ENCODE peak calls at places on chromosomes 7 and 10, in six cellular contexts. V, I, J, R, L and D are unnamed samples.

GRCh38 chr7:30831227-30831626 is 60.0 kb downstream of the MINDY4 start:
- DNase-seq in V (no peak), I (no peak), J (no peak), R (peak), L (no peak), D (no peak)

GRCh38 chr7:43570688-43571365 is 12.1 kb upstream of the STK17A start:
- DNase-seq in V (no peak), I (no peak), J (no peak), R (no peak), L (no peak), D (no peak)

GRCh38 chr7:50667338-50667737 is 102.1 kb upstream of the DDC start:
- DNase-seq in V (no peak), I (peak), J (no peak), R (peak), L (no peak), D (no peak)

GRCh38 chr7:81361769-81362168 is 408.1 kb downstream of the HGF start:
- DNase-seq in V (no peak), I (no peak), J (no peak), R (peak), L (no peak), D (no peak)

GRCh38 chr7:101681170-101682007 is 52.3 kb upstream of the MYL10 start:
- DNase-seq in V (peak), I (peak), J (no peak), R (peak), L (peak), D (no peak)

GRCh38 chr7:151888079-151888673 is 11.3 kb upstream of the PRKAG2 start:
- DNase-seq in V (no peak), I (no peak), J (no peak), R (no peak), L (no peak), D (peak)

GRCh38 chr7:14606101-14606500 is 296.4 kb downstream of the DGKB start:
- DNase-seq in V (no peak), I (no peak), J (no peak), R (peak), L (no peak), D (no peak)

GRCh38 chr7:90412458-90413184 is 9.4 kb downstream of the CLDN12 start:
- DNase-seq in V (no peak), I (no peak), J (no peak), R (no peak), L (peak), D (peak)

GRCh38 chr10:1553951-1554350 is 183.4 kb downstream of the ADARB2 start:
- DNase-seq in V (no peak), I (no peak), J (no peak), R (no peak), L (no peak), D (no peak)

GRCh38 chr10:69649771-69650550 is 19.9 kb downstream of the FAM241B start:
- DNase-seq in V (no peak), I (no peak), J (no peak), R (no peak), L (no peak), D (peak)

GRCh38 chr10:32538256-32538655 is 92.3 kb downstream of the CCDC7 start:
- DNase-seq in V (no peak), I (no peak), J (no peak), R (no peak), L (no peak), D (no peak)

GRCh38 chr7:8176370-8177081 is 85.4 kb downstream of the ICA1 start:
- DNase-seq in V (no peak), I (no peak), J (peak), R (no peak), L (no peak), D (no peak)

GRCh38 chr7:144588535-144588934 is 185.0 kb upstream of the NOBOX start:
- DNase-seq in V (no peak), I (no peak), J (no peak), R (no peak), L (no peak), D (no peak)

GRCh38 chr10:130481076-130481930 is 345.1 kb downstream of the GLRX3 start:
- DNase-seq in V (no peak), I (no peak), J (no peak), R (no peak), L (no peak), D (no peak)

GRCh38 chr10:51397695-51398094 is 301.7 kb downstream of the CSTF2T start:
- DNase-seq in V (no peak), I (peak), J (no peak), R (peak), L (no peak), D (no peak)

GRCh38 chr10:28679941-28680752 is 2.8 kb downstream of the BAMBI start:
- DNase-seq in V (no peak), I (no peak), J (no peak), R (peak), L (peak), D (peak)

GRCh38 chr10:96072673-96073072 is 29.3 kb downstream of the CCNJ start:
- DNase-seq in V (no peak), I (no peak), J (no peak), R (no peak), L (peak), D (peak)

GRCh38 chr10:75755528-75755927 is 324.1 kb downstream of the LRMDA start:
- DNase-seq in V (no peak), I (no peak), J (no peak), R (no peak), L (no peak), D (peak)

GRCh38 chr10:91022924-91023707 is 102.2 kb upstream of the ANKRD1 start:
- DNase-seq in V (no peak), I (no peak), J (no peak), R (peak), L (no peak), D (no peak)

GRCh38 chr7:152006336-152006735 is 19.1 kb upstream of the GALNT11 start:
- DNase-seq in V (no peak), I (no peak), J (no peak), R (peak), L (no peak), D (no peak)

GRCh38 chr7:6290345-6290744 is 17.9 kb upstream of the CYTH3 start:
- DNase-seq in V (no peak), I (peak), J (no peak), R (no peak), L (no peak), D (no peak)

GRCh38 chr7:50837965-50838364 is 55.3 kb upstream of the GRB10 start:
- DNase-seq in V (no peak), I (no peak), J (no peak), R (peak), L (peak), D (no peak)

GRCh38 chr7:2004841-2005351 is 227.8 kb downstream of the MAD1L1 start:
- DNase-seq in V (no peak), I (peak), J (no peak), R (no peak), L (no peak), D (no peak)

DNA sequence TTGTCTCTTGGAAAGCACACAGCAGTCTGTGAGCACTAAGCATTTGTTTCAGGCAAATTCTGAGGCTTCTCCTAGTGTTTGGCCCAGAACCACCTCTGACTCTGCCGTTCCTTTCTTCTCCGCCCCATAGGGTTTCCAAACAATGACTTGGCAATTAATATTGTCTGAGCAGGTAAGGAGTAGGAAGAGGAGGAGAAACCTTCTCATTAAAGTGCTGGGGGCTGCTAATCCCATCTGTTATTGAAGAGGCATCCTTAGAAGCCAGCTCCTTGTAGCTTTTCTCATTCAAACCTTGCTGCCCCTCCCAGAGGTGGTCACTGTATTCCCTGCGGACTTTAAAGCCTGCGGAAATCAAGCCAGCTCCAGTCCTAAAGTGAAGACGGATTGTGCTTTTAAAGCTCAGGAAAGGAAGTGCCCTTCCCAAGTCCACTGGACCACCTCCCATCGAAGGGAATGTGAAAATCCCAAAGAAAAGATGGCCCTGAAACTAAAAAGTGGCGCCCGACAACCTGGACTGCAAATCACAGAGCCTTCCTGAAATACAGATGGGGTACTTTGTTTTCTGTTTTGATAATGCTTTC is 1.5 kb upstream of the NKX1-2 start:
- DNase-seq in V (no peak), I (no peak), J (no peak), R (no peak), L (no peak), D (no peak)
- H3K4me3 ChIP-seq in V (no peak), I (no peak), J (no peak), R (no peak), L (no peak), D (no peak)

DNA sequence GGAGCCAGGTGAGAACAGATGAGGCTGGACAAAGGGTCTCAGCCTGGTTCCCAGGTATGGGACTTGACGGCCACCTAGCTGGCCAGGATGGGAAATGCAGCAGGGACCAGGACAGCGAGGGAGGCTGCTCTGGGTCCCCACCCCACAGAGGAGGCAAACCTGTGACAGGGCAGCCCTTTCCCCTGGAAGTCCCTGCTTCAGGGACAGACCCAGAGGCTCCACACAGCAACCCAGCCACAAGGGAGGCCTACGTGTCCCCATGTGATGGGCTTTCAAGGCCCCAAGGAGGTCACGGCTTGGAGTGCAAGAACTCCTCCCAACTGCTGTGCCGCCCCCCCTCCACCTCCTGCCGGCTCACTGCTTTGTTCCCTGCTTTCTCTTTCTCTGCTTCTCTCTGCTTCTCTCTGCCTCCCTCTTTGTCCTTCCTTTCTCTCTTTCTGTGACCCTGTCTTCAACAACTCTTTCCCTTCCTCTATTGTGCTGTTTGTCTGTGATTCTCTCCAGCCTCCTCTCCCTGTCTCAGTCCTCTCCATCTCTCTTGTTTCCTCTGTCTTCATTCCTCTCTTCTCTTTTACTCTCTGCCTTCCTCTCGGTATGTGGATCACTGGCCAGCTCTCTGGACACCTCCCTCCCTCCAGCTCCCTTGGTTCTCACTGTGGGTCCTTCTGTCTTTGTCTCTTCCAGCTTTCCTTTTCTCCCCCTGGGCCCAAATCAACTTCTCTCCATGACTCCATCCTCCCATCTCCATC is 9.6 kb upstream of the EIF5AL1 start:
- DNase-seq in V (no peak), I (peak), J (no peak), R (no peak), L (peak), D (peak)
- TF ChIP-seq CTCF in V (peak), I (no peak), J (peak), R (peak), L (peak), D (peak)

GRCh38 chr10:68562666-68563522 is 2.8 kb downstream of the TET1 start:
- DNase-seq in V (no peak), I (peak), J (no peak), R (peak), L (no peak), D (no peak)
- H3K4me3 ChIP-seq in V (peak), I (no peak), J (no peak), R (peak), L (no peak), D (no peak)

DNA sequence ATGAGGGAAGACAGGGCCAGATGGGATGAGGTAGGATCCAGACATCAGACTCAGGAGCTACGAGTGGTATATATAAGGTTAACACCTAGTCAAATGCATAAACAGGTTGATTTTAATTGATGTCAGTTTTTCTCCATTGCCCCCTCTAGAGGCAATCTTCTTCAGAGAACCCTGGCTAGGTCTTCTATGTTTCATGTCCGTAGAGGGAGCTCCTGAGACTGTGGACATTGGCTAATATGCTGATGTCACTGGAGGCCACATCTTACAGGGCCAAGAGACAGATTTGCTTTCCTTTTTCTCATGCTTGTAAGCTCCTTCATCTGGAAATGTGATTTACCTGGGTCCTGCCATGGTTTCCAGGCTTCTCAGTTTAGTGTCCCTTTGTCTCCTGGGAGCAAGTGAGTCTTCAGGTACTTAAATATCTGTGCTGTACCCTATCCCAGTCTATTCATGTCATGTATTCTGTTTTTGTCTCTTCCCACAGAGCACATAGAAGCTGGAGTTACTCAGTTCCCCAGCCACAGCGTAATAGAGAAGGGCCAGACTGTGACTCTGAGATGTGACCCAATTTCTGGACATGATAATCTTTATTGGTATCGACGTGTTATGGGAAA is 161.6 kb upstream of the PRSS1 start:
- DNase-seq in V (no peak), I (no peak), J (no peak), R (peak), L (peak), D (peak)
- TF ChIP-seq CTCF in V (peak), I (peak), J (peak), R (peak), L (peak), D (peak)

DNA sequence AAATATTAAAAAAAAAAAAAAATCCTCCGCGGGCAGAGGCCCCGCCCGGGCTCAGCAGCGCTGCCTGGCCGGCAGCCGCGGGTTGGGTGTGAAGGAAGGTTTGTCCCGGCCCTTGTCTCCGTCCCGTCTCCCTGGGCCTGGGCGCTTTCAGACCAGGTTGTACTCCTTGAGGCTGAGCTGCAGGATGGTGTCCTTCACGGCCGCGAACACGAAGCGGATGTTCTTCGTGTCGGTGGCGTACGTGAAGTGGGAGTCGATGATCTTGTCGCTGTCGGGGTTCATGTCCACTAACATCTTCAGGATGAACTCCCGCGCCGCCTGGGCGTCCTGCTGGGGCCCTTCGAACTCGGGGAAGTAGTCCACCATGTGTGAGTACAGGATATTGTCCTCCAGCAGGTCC is 123.7 kb upstream of the KCTD7 start:
- DNase-seq in V (no peak), I (no peak), J (no peak), R (no peak), L (no peak), D (no peak)
- H3K4me3 ChIP-seq in V (no peak), I (no peak), J (no peak), R (no peak), L (no peak), D (no peak)

DNA sequence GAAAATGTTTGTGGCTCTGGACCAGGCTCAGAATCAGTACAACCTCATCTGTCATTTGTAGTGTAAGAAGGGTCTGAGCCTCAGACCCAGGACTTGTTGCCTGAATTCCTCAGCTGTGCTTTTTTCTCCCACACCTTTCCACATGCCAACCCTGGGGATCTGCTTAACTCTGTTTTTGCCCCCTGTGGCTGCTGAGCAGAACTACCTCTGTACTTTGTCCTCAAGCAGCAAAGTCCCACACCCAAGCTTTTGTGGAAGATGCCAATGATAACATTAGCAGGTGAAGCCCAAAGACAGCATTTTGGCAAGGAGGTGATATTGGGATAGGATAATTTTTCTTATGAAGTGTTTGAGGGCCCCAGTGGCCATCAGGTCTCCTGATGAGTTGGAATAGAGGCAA is 5.8 kb upstream of the CYP2C18 start:
- DNase-seq in V (no peak), I (no peak), J (no peak), R (no peak), L (peak), D (peak)
- TF ChIP-seq CTCF in V (no peak), I (no peak), J (peak), R (peak), L (no peak), D (peak)